ENCODE peak calls at places on chromosome 16, in ten cellular contexts. X is stimulated activated CD4-positive, alpha-beta T cell treated with anti-CD3 and anti-CD28 coated beads, Interleukin-4, amount 100 ng/mL, for 4 hours; V is AG04450; N is ELR; K is T-helper 9 cell; I is anterior cingulate cortex; U is NCI-H446 treated with DMSO at 0.1 percent for 48 hours; C is fibroblast of the conjunctiva; G is MM.1S; O is activated gamma-delta T cell. M is an unnamed sample.

GRCh38 chr16:19137201-19137601 is 23.4 kb downstream of the ITPRIPL2 start:
- DNase-seq in N (no peak), K (no peak), U (no peak), I (no peak), X (no peak), V (no peak), O (no peak), G (no peak), C (no peak), M (no peak)

GRCh38 chr16:72856797-72857196 is 191.1 kb downstream of the ZFHX3 start:
- DNase-seq in V (no peak), X (no peak), U (no peak), I (no peak), K (no peak), O (no peak), C (no peak), N (peak), G (no peak), M (no peak)

GRCh38 chr16:67339453-67339852 is 12.8 kb downstream of the LRRC36 start:
- DNase-seq in O (no peak), N (peak), I (no peak), U (no peak), X (no peak), V (peak), K (no peak), C (no peak), G (no peak), M (no peak)

GRCh38 chr16:19896951-19897350 is 12.3 kb upstream of the GPRC5B start:
- DNase-seq in O (no peak), C (no peak), K (no peak), V (no peak), U (no peak), I (no peak), G (no peak), N (no peak), X (no peak), M (no peak)

GRCh38 chr16:87561200-87562105 is 40.9 kb upstream of the JPH3 start:
- DNase-seq in N (no peak), O (no peak), V (no peak), K (no peak), U (no peak), I (no peak), G (no peak), X (no peak), C (no peak), M (no peak)

GRCh38 chr16:70691223-70692129 is 5.6 kb upstream of the MTSS2 start:
- DNase-seq in C (peak), X (no peak), V (peak), I (peak), O (no peak), G (no peak), K (no peak), U (peak), N (peak), M (peak)

GRCh38 chr16:85413713-85414663 is 199.1 kb upstream of the GSE1 start:
- DNase-seq in G (no peak), N (no peak), U (no peak), C (no peak), I (no peak), X (no peak), O (no peak), K (no peak), V (no peak), M (no peak)

GRCh38 chr16:30567160-30567990 is 4.1 kb downstream of the ZNF688 start:
- DNase-seq in X (peak), K (peak), G (no peak), O (no peak), N (peak), V (no peak), I (no peak), U (no peak), C (no peak), M (no peak)

GRCh38 chr16:11152205-11152604 is 103.8 kb downstream of the SOCS1 start:
- DNase-seq in N (no peak), O (no peak), V (no peak), K (no peak), X (no peak), I (no peak), C (no peak), G (no peak), U (peak), M (no peak)

GRCh38 chr16:19523184-19523558 is 571 bp upstream of the CCP110 start:
- DNase-seq in O (no peak), C (no peak), G (no peak), I (no peak), N (no peak), K (no peak), U (no peak), V (no peak), X (no peak), M (no peak)

GRCh38 chr16:71352963-71353460 is 5.5 kb upstream of the CALB2 start:
- DNase-seq in N (no peak), K (no peak), X (no peak), G (no peak), C (no peak), V (no peak), I (no peak), U (no peak), O (no peak), M (no peak)

GRCh38 chr16:88633684-88634140 is 4.7 kb upstream of the IL17C start:
- DNase-seq in V (no peak), O (peak), K (peak), I (peak), N (peak), G (peak), C (peak), X (peak), U (no peak), M (no peak)

GRCh38 chr16:85309656-85310587 is 197.7 kb upstream of the CIBAR2 start:
- DNase-seq in K (no peak), N (no peak), X (peak), V (no peak), U (no peak), I (peak), O (no peak), C (no peak), G (no peak), M (no peak)

GRCh38 chr16:89050868-89051311 is 42.8 kb upstream of the ACSF3 start:
- DNase-seq in I (no peak), K (no peak), V (no peak), X (no peak), N (no peak), U (no peak), C (no peak), G (no peak), O (no peak), M (no peak)

GRCh38 chr16:10957771-10958486 is 13.6 kb downstream of the CLEC16A start:
- DNase-seq in N (peak), V (no peak), G (no peak), K (no peak), C (no peak), X (no peak), I (no peak), U (no peak), O (no peak), M (no peak)

GRCh38 chr16:1691956-1692355 is 13.9 kb downstream of the JPT2 start:
- DNase-seq in V (no peak), C (no peak), G (no peak), K (no peak), O (no peak), U (no peak), I (peak), X (no peak), N (peak), M (no peak)

GRCh38 chr16:66858740-66859396 is 14.7 kb downstream of the CA7 start:
- DNase-seq in V (no peak), C (no peak), K (no peak), U (peak), G (no peak), O (no peak), X (no peak), I (peak), N (peak), M (peak)

GRCh38 chr16:51723016-51723724 is 572.1 kb upstream of the SALL1 start:
- DNase-seq in G (no peak), K (no peak), I (no peak), N (no peak), U (no peak), V (no peak), C (no peak), O (no peak), X (no peak), M (no peak)

GRCh38 chr16:85639529-85640253 is 26.6 kb downstream of the GSE1 start:
- DNase-seq in G (no peak), V (no peak), C (no peak), N (no peak), K (no peak), X (no peak), O (no peak), U (peak), I (peak), M (no peak)

GRCh38 chr16:53089434-53090270 is 34.9 kb downstream of the CHD9 start:
- DNase-seq in V (no peak), N (no peak), U (peak), C (no peak), K (no peak), G (no peak), X (no peak), I (peak), O (no peak), M (no peak)

GRCh38 chr16:87363771-87364476 is 19.7 kb downstream of the FBXO31 start:
- DNase-seq in I (no peak), N (no peak), X (no peak), C (no peak), K (no peak), O (no peak), U (no peak), G (no peak), V (no peak), M (no peak)

GRCh38 chr16:30401768-30402425 is 5.5 kb upstream of the ZNF771 start:
- DNase-seq in G (no peak), U (no peak), I (no peak), O (no peak), V (no peak), N (no peak), C (no peak), X (no peak), K (no peak), M (no peak)

GRCh38 chr16:19980866-19981265 is 92.8 kb downstream of the GPR139 start:
- DNase-seq in O (no peak), C (no peak), K (no peak), V (no peak), X (no peak), I (no peak), N (peak), G (no peak), U (no peak), M (no peak)

GRCh38 chr16:89827383-89828198 is 684 bp upstream of the SPIRE2 start:
- DNase-seq in U (no peak), X (no peak), N (peak), I (peak), O (no peak), K (no peak), V (no peak), G (no peak), C (peak), M (no peak)

GRCh38 chr16:56106527-56106926 is 84.8 kb upstream of the GNAO1 start:
- DNase-seq in N (no peak), O (no peak), C (no peak), K (no peak), V (no peak), G (no peak), X (no peak), I (no peak), U (no peak), M (no peak)

GRCh38 chr16:64983983-64984382 is 137.9 kb downstream of the CDH11 start:
- DNase-seq in I (no peak), X (no peak), O (no peak), N (peak), U (peak), V (peak), K (no peak), C (peak), G (no peak), M (no peak)

GRCh38 chr16:79036541-79036940 is 564.0 kb downstream of the MAF start:
- DNase-seq in I (no peak), G (no peak), X (no peak), C (no peak), U (no peak), O (no peak), N (no peak), K (no peak), V (no peak), M (no peak)

GRCh38 chr16:67395458-67396158 is 2.3 kb upstream of the TPPP3 start:
- DNase-seq in G (no peak), N (no peak), C (no peak), O (no peak), K (no peak), X (no peak), V (no peak), I (no peak), U (no peak), M (no peak)

GRCh38 chr16:54932737-54933254 is 2.1 kb downstream of the IRX5 start:
- DNase-seq in X (no peak), V (no peak), G (no peak), O (no peak), K (no peak), U (no peak), I (no peak), N (no peak), C (no peak), M (no peak)

GRCh38 chr16:3027488-3027795 is 3.6 kb downstream of the THOC6 start:
- DNase-seq in X (no peak), K (no peak), V (no peak), G (no peak), I (no peak), N (no peak), C (no peak), O (no peak), U (no peak), M (no peak)

GRCh38 chr16:11165349-11165748 is 90.7 kb downstream of the SOCS1 start:
- DNase-seq in V (no peak), X (no peak), N (no peak), O (no peak), C (no peak), K (no peak), G (no peak), U (no peak), I (no peak), M (no peak)

GRCh38 chr16:89442588-89442987 is 47.8 kb downstream of the ANKRD11 start:
- DNase-seq in V (no peak), I (no peak), U (no peak), N (no peak), K (no peak), G (no peak), C (no peak), O (no peak), X (no peak), M (no peak)

GRCh38 chr16:10938321-10938720 is 3.9 kb downstream of the DEXI start:
- DNase-seq in K (no peak), U (no peak), I (no peak), V (no peak), C (no peak), O (no peak), N (no peak), X (peak), G (no peak), M (no peak)

GRCh38 chr16:964696-965395 is 5.9 kb downstream of the LMF1 start:
- DNase-seq in O (no peak), I (no peak), V (no peak), N (no peak), U (no peak), C (no peak), K (peak), X (peak), G (no peak), M (peak)

GRCh38 chr16:19785081-19785480 is 67.0 kb downstream of the IQCK start:
- DNase-seq in O (no peak), I (no peak), G (no peak), C (no peak), X (no peak), K (no peak), U (no peak), V (no peak), N (no peak), M (no peak)

GRCh38 chr16:81873843-81874752 is 95.0 kb downstream of the PLCG2 start:
- DNase-seq in N (peak), G (peak), U (no peak), I (peak), K (peak), X (no peak), O (no peak), V (no peak), C (no peak), M (no peak)

GRCh38 chr16:6918661-6919060 is 414.0 kb upstream of the RBFOX1 start:
- DNase-seq in N (no peak), X (no peak), K (no peak), G (no peak), C (no peak), O (no peak), U (no peak), V (no peak), I (no peak), M (no peak)